ENCODE peak calls at places on chromosomes 1 and 21, in ten cellular contexts. H is HTR-8/SVneo; V is heart right ventricle; P is iris pigment epithelial cell; G is NCI-H524; E is CD8-positive, alpha-beta T cell; M is left lung; D is stimulated activated naive CD8-positive, alpha-beta T cell treated with anti-CD3 and anti-CD28 coated beads, Interleukin-15, Interleukin-2, amounts not matched to agents 100 U/mL and 50 U/mL, for 24 hours; A is occipital lobe; T is pancreas. R is an unnamed sample.

GRCh38 chr1:67816096-67816493 is 17.2 kb downstream of the GNG12 start:
- DNase-seq in M (no peak), A (no peak), E (no peak), V (no peak), T (no peak), P (no peak), H (no peak), D (no peak), G (no peak), R (no peak)

GRCh38 chr1:230681599-230681998 is 32.3 kb downstream of the AGT start:
- DNase-seq in H (peak; percentile 67), M (no peak), T (peak; percentile 39), D (no peak), V (no peak), G (peak; percentile 91), P (peak; percentile 89), E (no peak), A (no peak), R (peak; percentile 96)

GRCh38 chr1:44675186-44675585 is 672 bp downstream of the ARMH1 start:
- DNase-seq in G (no peak), D (no peak), H (no peak), E (no peak), V (no peak), T (no peak), A (no peak), M (no peak), P (no peak), R (no peak)

GRCh38 chr1:104718752-104719151 is 969.1 kb downstream of the AMY1C start:
- DNase-seq in V (no peak), P (no peak), G (no peak), T (no peak), E (no peak), D (no peak), M (no peak), A (no peak), H (no peak), R (no peak)

GRCh38 chr21:35227774-35228173 is 178.7 kb upstream of the RUNX1 start:
- DNase-seq in G (peak; percentile 4), P (no peak), H (no peak), T (no peak), D (no peak), M (no peak), E (no peak), V (no peak), A (no peak), R (peak; percentile 16)

GRCh38 chr1:25642710-25643109 is 26.1 kb downstream of the MAN1C1 start:
- DNase-seq in P (peak; percentile 84), A (no peak), M (no peak), T (no peak), E (peak; percentile 56), V (no peak), H (no peak), D (peak; percentile 65), G (no peak), R (no peak)

GRCh38 chr1:82562448-82562847 is 761.7 kb downstream of the ADGRL2 start:
- DNase-seq in E (no peak), D (no peak), H (no peak), G (no peak), T (no peak), P (no peak), V (no peak), A (no peak), M (no peak), R (no peak)

GRCh38 chr1:232369912-232370311 is 260.0 kb downstream of the SIPA1L2 start:
- DNase-seq in A (no peak), H (no peak), E (no peak), G (no peak), M (no peak), T (no peak), P (no peak), V (peak; percentile 27), D (no peak), R (no peak)

GRCh38 chr1:243926803-243927245 is 76.8 kb upstream of the AKT3 start:
- DNase-seq in D (no peak), V (no peak), A (no peak), G (no peak), M (no peak), T (no peak), E (no peak), P (peak; percentile 94), H (peak; percentile 85), R (no peak)

GRCh38 chr21:16169102-16169511 is 439.3 kb downstream of the USP25 start:
- DNase-seq in V (no peak), H (peak; percentile 20), P (peak; percentile 81), T (no peak), M (no peak), D (no peak), E (no peak), A (no peak), G (no peak), R (no peak)

GRCh38 chr1:25544243-25544764 is 898 bp downstream of the LDLRAP1 start:
- DNase-seq in T (peak; percentile 79), A (no peak), E (no peak), V (no peak), D (no peak), G (no peak), H (no peak), P (no peak), M (no peak), R (peak; percentile 63)

GRCh38 chr1:184972281-184973055 is 1.8 kb downstream of the NIBAN1 start:
- DNase-seq in A (no peak), M (no peak), D (no peak), T (no peak), H (no peak), E (no peak), P (peak; percentile 73), V (no peak), G (no peak), R (no peak)

GRCh38 chr1:184965889-184966860 is 8.1 kb downstream of the NIBAN1 start:
- DNase-seq in A (no peak), P (peak; percentile 39), G (no peak), M (no peak), D (no peak), V (no peak), E (no peak), H (no peak), T (no peak), R (no peak)

GRCh38 chr1:68339505-68339904 is 107.2 kb upstream of the WLS start:
- DNase-seq in E (no peak), A (no peak), V (no peak), T (no peak), P (peak; percentile 77), M (no peak), D (no peak), G (no peak), H (no peak), R (no peak)

GRCh38 chr21:15604424-15604823 is 125.4 kb upstream of the USP25 start:
- DNase-seq in E (no peak), G (no peak), P (peak; percentile 85), A (no peak), H (peak; percentile 48), D (no peak), V (no peak), M (no peak), T (no peak), R (no peak)

GRCh38 chr1:82870332-82870731 is 1069.6 kb downstream of the ADGRL2 start:
- DNase-seq in A (no peak), H (no peak), E (no peak), P (no peak), M (no peak), D (no peak), V (no peak), G (no peak), T (no peak), R (no peak)

GRCh38 chr1:114355240-114355639 is 155.8 kb downstream of the TRIM33 start:
- DNase-seq in G (no peak), T (no peak), A (no peak), D (no peak), V (no peak), M (no peak), E (no peak), H (no peak), P (no peak), R (no peak)

GRCh38 chr1:196009362-196009761 is 598.9 kb downstream of the KCNT2 start:
- DNase-seq in D (no peak), H (no peak), G (no peak), E (no peak), A (no peak), M (no peak), P (no peak), V (no peak), T (no peak), R (no peak)

GRCh38 chr1:210294991-210295773 is 33.5 kb upstream of the HHAT start:
- DNase-seq in V (peak; percentile 63), H (no peak), D (no peak), T (no peak), E (no peak), P (no peak), G (peak; percentile 61), M (no peak), A (no peak), R (peak; percentile 71)

GRCh38 chr1:84415386-84415785 is 17.1 kb downstream of the DNASE2B start:
- DNase-seq in P (peak; percentile 39), A (no peak), V (no peak), T (no peak), M (no peak), H (no peak), D (no peak), E (no peak), G (no peak), R (no peak)

GRCh38 chr1:201714542-201715276 is 114.2 kb upstream of the IPO9 start:
- DNase-seq in H (peak; percentile 98), P (peak; percentile 100), T (peak; percentile 67), G (no peak), A (peak; percentile 75), V (peak; percentile 75), M (peak; percentile 86), D (no peak), E (no peak), R (no peak)

GRCh38 chr1:154418898-154419619 is 13.9 kb downstream of the IL6R start:
- DNase-seq in V (no peak), A (no peak), H (no peak), M (no peak), D (no peak), E (no peak), P (no peak), G (no peak), T (no peak), R (no peak)

GRCh38 chr1:185628102-185628501 is 106.1 kb upstream of the HMCN1 start:
- DNase-seq in T (no peak), V (no peak), H (no peak), A (no peak), M (no peak), D (no peak), E (no peak), G (peak; percentile 64), P (no peak), R (peak; percentile 14)

GRCh38 chr1:212951058-212951923 is 950 bp downstream of the VASH2 start:
- DNase-seq in V (no peak), M (no peak), D (peak; percentile 7), G (no peak), P (no peak), H (no peak), E (no peak), A (no peak), T (no peak), R (no peak)

GRCh38 chr1:3366181-3367051 is 88.0 kb upstream of the ARHGEF16 start:
- DNase-seq in T (no peak), P (peak; percentile 63), D (no peak), G (no peak), E (no peak), H (no peak), V (peak; percentile 34), A (no peak), M (peak; percentile 72), R (no peak)

GRCh38 chr1:6485937-6486250 is 5.6 kb downstream of the PLEKHG5 start:
- DNase-seq in H (no peak), M (no peak), G (peak; percentile 11), V (no peak), A (no peak), P (no peak), D (no peak), E (no peak), T (no peak), R (no peak)

GRCh38 chr1:44636711-44637589 is 37.3 kb downstream of the TMEM53 start:
- DNase-seq in E (no peak), P (no peak), V (no peak), H (no peak), T (no peak), A (no peak), D (no peak), G (peak; percentile 96), M (no peak), R (peak; percentile 98)

GRCh38 chr1:90613371-90613770 is 103.7 kb downstream of the BARHL2 start:
- DNase-seq in M (no peak), D (no peak), E (no peak), V (no peak), G (no peak), H (no peak), P (no peak), A (no peak), T (no peak), R (no peak)

R was measured in NCI-H2171 treated with DMSO at 0.1 percent for 48 hours.